ENCODE peak calls at places on chromosomes 12 and 14, in ten cellular contexts. U, K, D, X, N, H, R, Q, J and G are unnamed samples.

GRCh38 chr12:89393551-89394121 is 41.3 kb upstream of the DUSP6 start:
- DNase-seq in U (no peak), K (no peak), D (peak), X (no peak), N (no peak), H (no peak), R (no peak), Q (no peak), J (no peak), G (no peak)

GRCh38 chr12:52097045-52097666 is 17.7 kb downstream of the SMIM41 start:
- DNase-seq in U (no peak), K (no peak), D (no peak), X (no peak), N (no peak), H (no peak), R (no peak), Q (no peak), J (no peak), G (peak)

GRCh38 chr12:132078190-132078589 is 65.9 kb downstream of the DDX51 start:
- DNase-seq in U (peak), K (peak), D (peak), X (no peak), N (no peak), H (no peak), R (no peak), Q (no peak), J (no peak), G (no peak)

GRCh38 chr14:54773171-54774006 is 129.2 kb downstream of the GCH1 start:
- DNase-seq in U (peak), K (peak), D (peak), X (peak), N (peak), H (peak), R (no peak), Q (peak), J (peak), G (peak)

GRCh38 chr14:75793806-75794205 is 132.8 kb downstream of the TTLL5 start:
- DNase-seq in U (peak), K (peak), D (peak), X (no peak), N (no peak), H (peak), R (no peak), Q (no peak), J (no peak), G (no peak)

GRCh38 chr14:68510201-68510600 is 282.7 kb downstream of the ZFP36L1 start:
- DNase-seq in U (no peak), K (peak), D (peak), X (no peak), N (no peak), H (no peak), R (no peak), Q (peak), J (no peak), G (peak)

GRCh38 chr12:119990382-119990874 is 1.4 kb downstream of the BICDL1 start:
- DNase-seq in U (no peak), K (no peak), D (no peak), X (no peak), N (no peak), H (no peak), R (no peak), Q (no peak), J (no peak), G (no peak)

GRCh38 chr14:92471919-92472318 is 41.7 kb upstream of the RIN3 start:
- DNase-seq in U (peak), K (peak), D (peak), X (no peak), N (peak), H (no peak), R (no peak), Q (no peak), J (no peak), G (peak)

GRCh38 chr14:101028971-101029667 is 125.6 kb upstream of the RTL1 start:
- DNase-seq in U (no peak), K (no peak), D (no peak), X (no peak), N (no peak), H (peak), R (no peak), Q (no peak), J (no peak), G (no peak)

GRCh38 chr12:104529130-104529874 is 72.6 kb downstream of the CHST11 start:
- DNase-seq in U (no peak), K (no peak), D (no peak), X (no peak), N (no peak), H (no peak), R (no peak), Q (no peak), J (no peak), G (no peak)

GRCh38 chr14:76169776-76170175 is 18.1 kb downstream of the GPATCH2L start:
- DNase-seq in U (no peak), K (no peak), D (no peak), X (no peak), N (no peak), H (no peak), R (no peak), Q (no peak), J (no peak), G (no peak)

GRCh38 chr14:105857223-105857815 is 330.9 kb downstream of the TMEM121 start:
- DNase-seq in U (no peak), K (no peak), D (no peak), X (no peak), N (peak), H (no peak), R (no peak), Q (no peak), J (no peak), G (no peak)

GRCh38 chr12:51845451-51845850 is 3.1 kb downstream of the FIGNL2 start:
- DNase-seq in U (no peak), K (no peak), D (no peak), X (no peak), N (peak), H (no peak), R (no peak), Q (no peak), J (no peak), G (no peak)

GRCh38 chr12:113244015-113244983 is 23.0 kb downstream of the TPCN1 start:
- DNase-seq in U (peak), K (no peak), D (no peak), X (no peak), N (peak), H (peak), R (peak), Q (peak), J (peak), G (no peak)

GRCh38 chr14:50932159-50932558 is 12.1 kb downstream of the PYGL start:
- DNase-seq in U (no peak), K (no peak), D (no peak), X (no peak), N (no peak), H (no peak), R (no peak), Q (no peak), J (no peak), G (no peak)

GRCh38 chr14:75379246-75379929 is 48.4 kb upstream of the JDP2 start:
- DNase-seq in U (no peak), K (no peak), D (no peak), X (no peak), N (no peak), H (no peak), R (no peak), Q (no peak), J (no peak), G (no peak)

GRCh38 chr12:133130808-133131128 is 341 bp downstream of the ZNF10 start:
- DNase-seq in U (no peak), K (no peak), D (no peak), X (peak), N (no peak), H (peak), R (peak), Q (peak), J (peak), G (peak)

GRCh38 chr12:75444444-75445136 is 36.0 kb upstream of the GLIPR1 start:
- DNase-seq in U (peak), K (peak), D (peak), X (no peak), N (no peak), H (no peak), R (no peak), Q (no peak), J (no peak), G (no peak)

GRCh38 chr12:90970911-90971310 is 15.9 kb upstream of the CCER1 start:
- DNase-seq in U (no peak), K (no peak), D (no peak), X (no peak), N (no peak), H (no peak), R (no peak), Q (no peak), J (no peak), G (no peak)

GRCh38 chr14:65791551-65791981 is 379.0 kb downstream of the FUT8 start:
- DNase-seq in U (peak), K (peak), D (peak), X (no peak), N (peak), H (no peak), R (no peak), Q (no peak), J (no peak), G (no peak)

GRCh38 chr14:106166650-106167204 is 640.3 kb downstream of the TMEM121 start:
- DNase-seq in U (no peak), K (no peak), D (no peak), X (no peak), N (no peak), H (no peak), R (no peak), Q (no peak), J (no peak), G (no peak)

GRCh38 chr12:105848286-105848685 is 290.5 kb downstream of the NUAK1 start:
- DNase-seq in U (no peak), K (no peak), D (no peak), X (no peak), N (peak), H (no peak), R (no peak), Q (no peak), J (no peak), G (no peak)

GRCh38 chr12:94207467-94208432 is 59.4 kb downstream of the PLXNC1 start:
- DNase-seq in U (peak), K (no peak), D (no peak), X (no peak), N (peak), H (no peak), R (no peak), Q (no peak), J (no peak), G (no peak)

GRCh38 chr12:118302053-118302452 is 70.7 kb downstream of the TAOK3 start:
- DNase-seq in U (peak), K (peak), D (peak), X (no peak), N (no peak), H (no peak), R (no peak), Q (no peak), J (no peak), G (no peak)

GRCh38 chr14:56371737-56372136 is 207.9 kb upstream of the TMEM260 start:
- DNase-seq in U (no peak), K (no peak), D (no peak), X (no peak), N (no peak), H (no peak), R (no peak), Q (no peak), J (no peak), G (no peak)

GRCh38 chr12:126369487-126370463 is 1304.5 kb downstream of the AACS start:
- DNase-seq in U (peak), K (peak), D (no peak), X (no peak), N (no peak), H (no peak), R (no peak), Q (no peak), J (no peak), G (no peak)

GRCh38 chr14:89613260-89614008 is 196.4 kb upstream of the FOXN3 start:
- DNase-seq in U (no peak), K (no peak), D (no peak), X (no peak), N (no peak), H (no peak), R (no peak), Q (no peak), J (no peak), G (no peak)
- H3K4me3 ChIP-seq in U (no peak), K (no peak), D (no peak), X (no peak), N (no peak), H (no peak), R (no peak), Q (no peak), J (no peak), G (no peak)

GRCh38 chr14:91371011-91371989 is 46.3 kb downstream of the CCDC88C start:
- DNase-seq in U (no peak), K (no peak), D (no peak), X (no peak), N (no peak), H (no peak), R (no peak), Q (no peak), J (no peak), G (no peak)
- H3K4me3 ChIP-seq in U (no peak), K (no peak), D (no peak), X (no peak), N (no peak), H (no peak), R (no peak), Q (no peak), J (no peak), G (no peak)

GRCh38 chr12:108563804-108564151 is 1.4 kb downstream of the ISCU start:
- DNase-seq in U (no peak), K (no peak), D (no peak), X (no peak), N (no peak), H (no peak), R (no peak), Q (no peak), J (no peak), G (no peak)
- H3K4me3 ChIP-seq in U (peak), K (peak), D (no peak), X (peak), N (peak), H (no peak), R (peak), Q (peak), J (peak), G (peak)

DNA sequence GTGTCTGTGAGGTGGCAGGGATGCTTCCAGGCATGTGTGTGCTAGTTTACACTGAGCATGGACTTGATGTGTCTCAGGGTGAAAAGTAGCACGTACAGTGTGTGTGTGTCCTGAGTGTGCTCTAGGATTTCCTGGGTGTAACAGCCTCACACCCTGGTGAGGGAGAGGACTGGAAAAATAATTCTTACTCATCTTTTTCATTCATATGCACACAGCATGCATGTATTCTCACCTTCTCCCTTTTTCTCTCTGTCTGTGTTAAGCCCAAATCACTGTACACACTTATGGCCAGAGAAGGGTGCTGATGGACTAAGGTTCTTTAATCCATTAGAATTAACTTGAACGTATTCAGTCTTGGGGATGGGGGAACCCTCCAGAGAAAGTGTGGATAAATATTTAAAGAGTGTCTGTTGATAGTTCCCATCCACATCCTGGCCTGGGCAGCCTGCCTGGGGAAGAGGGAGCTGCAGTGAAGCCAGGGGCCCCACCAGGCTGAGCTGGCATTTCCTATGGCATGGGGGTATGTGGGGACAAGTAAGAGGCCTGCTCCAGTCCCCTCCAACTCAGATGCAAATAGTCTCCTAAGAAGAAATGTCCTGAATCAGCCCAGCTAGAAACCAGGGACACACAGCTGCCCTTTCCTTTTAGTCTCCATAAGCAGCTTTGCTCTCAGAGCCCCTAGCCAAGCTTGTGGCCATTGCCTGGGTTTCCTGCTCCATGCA is 1.1 kb upstream of the HOXC8 start:
- DNase-seq in U (no peak), K (no peak), D (no peak), X (no peak), N (no peak), H (no peak), R (no peak), Q (no peak), J (no peak), G (no peak)
- H3K4me3 ChIP-seq in U (no peak), K (peak), D (no peak), X (no peak), N (no peak), H (no peak), R (no peak), Q (no peak), J (no peak), G (no peak)

GRCh38 chr14:64638625-64639024 is 65.6 kb upstream of the PLEKHG3 start:
- DNase-seq in U (no peak), K (no peak), D (no peak), X (no peak), N (peak), H (no peak), R (no peak), Q (no peak), J (no peak), G (no peak)
- H3K4me3 ChIP-seq in U (no peak), K (no peak), D (no peak), X (no peak), N (no peak), H (no peak), R (no peak), Q (no peak), J (no peak), G (no peak)